ENCODE peak calls at places on chromosomes 1 and 21, in four cellular contexts. L is right lobe of liver, G is transverse colon, F is stomach. N is an unnamed sample. For H3K4me1, the result is how much of the 10 kb centered on the place peaks cover.

GRCh38 chr1:3308053-3308452 is 146.4 kb upstream of the ARHGEF16 start:
- DNase-seq in L (no peak), G (no peak), F (no peak), N (no peak)

GRCh38 chr1:224528900-224529299 is 87.2 kb upstream of the CNIH3 start:
- DNase-seq in L (no peak), G (no peak), F (no peak), N (no peak)

GRCh38 chr1:185929759-185930158 is 195.6 kb downstream of the HMCN1 start:
- DNase-seq in L (no peak), G (no peak), F (no peak), N (no peak)

GRCh38 chr1:198880818-198881597 is 242.2 kb downstream of the PTPRC start:
- DNase-seq in L (no peak), G (no peak), F (no peak), N (no peak)

GRCh38 chr1:11198851-11199628 is 9.9 kb downstream of the ANGPTL7 start:
- DNase-seq in L (no peak), G (no peak), F (no peak), N (no peak)

GRCh38 chr1:155777541-155777940 is 79.5 kb downstream of the GON4L start:
- DNase-seq in L (no peak), G (no peak), F (no peak), N (no peak)

GRCh38 chr1:19828546-19828945 is 13.5 kb upstream of the RNF186 start:
- DNase-seq in L (no peak), G (no peak), F (no peak), N (no peak)

GRCh38 chr21:28111151-28111619 is 881.5 kb downstream of the LTN1 start:
- DNase-seq in L (no peak), G (peak), F (no peak), N (no peak)

GRCh38 chr1:53127546-53127945 is 14.9 kb downstream of the SLC1A7 start:
- DNase-seq in L (no peak), G (peak), F (no peak), N (no peak)

GRCh38 chr1:107526524-107527198 is 385.8 kb downstream of the NTNG1 start:
- DNase-seq in L (no peak), G (no peak), F (no peak), N (no peak)

GRCh38 chr1:101317590-101317989 is 80.8 kb downstream of the S1PR1 start:
- DNase-seq in L (no peak), G (no peak), F (no peak), N (no peak)

GRCh38 chr21:36627242-36627641 is 71.7 kb upstream of the SIM2 start:
- DNase-seq in L (no peak), G (no peak), F (no peak), N (no peak)

GRCh38 chr1:184036517-184036949 is 995 bp downstream of the COLGALT2 start:
- DNase-seq in L (no peak), G (peak), F (no peak), N (no peak)
- TF ChIP-seq POLR2A in L (no peak), G (no peak), F (no peak), N (no peak)

GRCh38 chr1:17569200-17570139 is 30.0 kb downstream of the ARHGEF10L start:
- DNase-seq in L (peak), G (peak), F (peak), N (no peak)
- H3K4me1 ChIP-seq in L (under half), G (half or more), F (half or more), N (under half)

GRCh38 chr1:23481904-23482303 is 2.1 kb downstream of the ASAP3 start:
- DNase-seq in L (no peak), G (no peak), F (no peak), N (no peak)

GRCh38 chr1:23485002-23485332 is 988 bp upstream of the ASAP3 start:
- DNase-seq in L (no peak), G (no peak), F (no peak), N (no peak)

GRCh38 chr1:23484253-23485001 is 448 bp upstream of the ASAP3 start:
- DNase-seq in L (peak), G (peak), F (peak), N (peak)

GRCh38 chr1:23481026-23481597 is 2.9 kb downstream of the ASAP3 start:
- DNase-seq in L (no peak), G (no peak), F (no peak), N (no peak)

DNA sequence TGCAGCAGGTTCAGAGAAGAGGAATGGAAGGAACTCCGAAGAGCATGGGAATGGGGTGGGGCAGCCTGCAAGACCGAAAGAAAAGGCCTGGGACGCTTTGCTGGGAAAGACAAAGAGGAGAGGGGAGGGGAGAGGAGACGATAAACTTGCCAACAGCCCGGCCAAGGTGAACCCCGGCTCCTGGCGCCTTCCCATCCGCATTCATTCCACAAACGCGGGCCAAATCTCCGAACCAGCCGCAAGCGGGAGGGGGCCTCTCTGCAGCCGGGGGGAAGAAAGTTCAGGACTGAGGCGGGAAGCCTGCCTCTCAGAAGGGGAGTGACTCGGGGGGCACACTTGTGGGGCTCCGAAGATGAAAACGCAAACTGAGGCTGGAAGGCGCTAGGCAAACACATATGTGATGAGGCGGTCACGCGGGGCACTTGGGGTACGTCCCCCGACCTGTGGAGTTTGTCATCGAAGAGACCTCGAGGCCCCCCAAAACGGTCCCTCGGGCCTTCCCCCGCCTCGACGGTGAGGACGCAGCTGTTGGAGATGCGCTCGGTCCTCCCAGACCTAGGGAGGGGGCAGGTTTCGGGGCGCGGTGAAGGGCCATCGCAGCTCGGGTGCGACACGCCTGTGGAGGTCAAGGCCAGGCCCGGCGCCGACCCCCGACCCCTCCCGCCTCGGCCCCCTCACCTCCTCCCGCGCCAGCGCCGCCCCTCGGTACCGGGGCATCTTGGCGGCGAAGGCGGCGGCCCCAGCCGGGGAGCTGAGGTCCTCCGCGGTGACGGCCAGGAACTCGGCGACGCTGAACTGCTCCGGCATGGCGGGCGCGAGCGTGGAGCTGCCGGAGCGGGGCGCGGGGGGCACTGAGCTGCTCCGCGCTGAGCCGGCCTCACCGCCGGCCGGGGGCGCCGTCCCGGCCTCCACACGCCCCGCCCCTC is at the start of gene ASAP3:
- DNase-seq in L (peak), G (peak), F (peak), N (no peak)
- H3K27ac ChIP-seq in L (peak), G (peak), F (peak), N (peak)

DNA sequence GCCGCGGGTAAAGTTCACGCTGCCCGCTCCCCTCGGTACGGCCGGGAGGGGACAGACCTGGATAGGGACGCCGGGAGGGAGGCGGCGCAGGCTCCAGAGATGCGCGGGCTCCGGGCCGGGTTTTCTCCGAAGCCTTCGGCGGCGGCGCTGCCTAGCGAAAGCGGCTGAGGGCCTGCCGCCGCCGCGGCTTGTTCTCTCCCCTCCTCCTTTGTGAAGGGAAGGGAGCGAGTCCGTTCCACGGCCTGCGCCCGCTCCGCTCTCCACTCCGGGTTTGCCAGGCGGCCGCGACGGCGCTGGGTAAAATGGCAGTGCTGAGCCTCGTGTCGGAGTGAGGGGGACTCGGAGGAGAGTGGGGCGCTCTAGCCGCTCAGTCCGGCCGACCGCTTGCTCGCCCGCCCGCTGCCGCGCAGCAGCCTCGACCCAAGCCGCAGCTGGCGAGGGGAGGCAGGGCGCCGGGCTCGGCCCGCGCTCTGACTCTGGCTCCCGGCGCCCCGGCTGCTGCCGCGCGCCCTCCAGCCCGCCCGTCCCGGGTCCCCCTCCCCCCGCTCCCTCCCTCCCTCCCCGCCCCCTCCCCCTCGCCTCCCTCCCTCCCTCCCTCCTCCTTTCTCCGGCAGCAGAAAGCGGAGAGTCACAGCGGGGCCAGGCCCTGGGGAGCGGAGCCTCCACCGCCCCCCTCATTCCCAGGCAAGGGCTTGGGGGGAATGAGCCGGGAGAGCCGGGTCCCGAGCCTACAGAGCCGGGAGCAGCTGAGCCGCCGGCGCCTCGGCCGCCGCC is at the start of gene ARID1A:
- DNase-seq in L (peak), G (peak), F (peak), N (peak)
- TF ChIP-seq POLR2A in L (peak), G (peak), F (no peak), N (peak)